ENCODE peak calls at places on chromosomes 3 and 15, in five cellular contexts. One of them, this sample, is unnamed.

GRCh38 chr15:28943146-28943545 is 57.4 kb downstream of the APBA2 start:
- DNase-seq in IMR-90: no peak
- DNase-seq in stimulated activated CD8-positive, alpha-beta memory T cell treated with anti-CD3 and anti-CD28 coated beads, Interleukin-7, amount 100 ng/mL, for 1 hour: no peak
- DNase-seq in dermis microvascular lymphatic vessel endothelial cell: no peak
- DNase-seq in stimulated activated CD4-positive, alpha-beta T cell treated with anti-CD3 and anti-CD28 coated beads, Interleukin-12 subunit alpha, Interleukin-12 subunit beta, amount 100 ng/mL, for 24 hours: no peak
- DNase-seq in this sample: no peak

GRCh38 chr3:156668073-156668763 is 6.2 kb upstream of the TIPARP start:
- DNase-seq in stimulated activated CD8-positive, alpha-beta memory T cell treated with anti-CD3 and anti-CD28 coated beads, Interleukin-7, amount 100 ng/mL, for 1 hour: no peak
- DNase-seq in IMR-90: peak
- DNase-seq in stimulated activated CD4-positive, alpha-beta T cell treated with anti-CD3 and anti-CD28 coated beads, Interleukin-12 subunit alpha, Interleukin-12 subunit beta, amount 100 ng/mL, for 24 hours: no peak
- DNase-seq in dermis microvascular lymphatic vessel endothelial cell: no peak
- DNase-seq in this sample: no peak

GRCh38 chr3:132422531-132422930 is 5.2 kb downstream of the DNAJC13 start:
- DNase-seq in dermis microvascular lymphatic vessel endothelial cell: no peak
- DNase-seq in stimulated activated CD8-positive, alpha-beta memory T cell treated with anti-CD3 and anti-CD28 coated beads, Interleukin-7, amount 100 ng/mL, for 1 hour: no peak
- DNase-seq in IMR-90: no peak
- DNase-seq in stimulated activated CD4-positive, alpha-beta T cell treated with anti-CD3 and anti-CD28 coated beads, Interleukin-12 subunit alpha, Interleukin-12 subunit beta, amount 100 ng/mL, for 24 hours: no peak
- DNase-seq in this sample: no peak

GRCh38 chr3:79056498-79056897 is 711.3 kb downstream of the ROBO1 start:
- DNase-seq in stimulated activated CD4-positive, alpha-beta T cell treated with anti-CD3 and anti-CD28 coated beads, Interleukin-12 subunit alpha, Interleukin-12 subunit beta, amount 100 ng/mL, for 24 hours: no peak
- DNase-seq in dermis microvascular lymphatic vessel endothelial cell: no peak
- DNase-seq in IMR-90: no peak
- DNase-seq in stimulated activated CD8-positive, alpha-beta memory T cell treated with anti-CD3 and anti-CD28 coated beads, Interleukin-7, amount 100 ng/mL, for 1 hour: no peak
- DNase-seq in this sample: no peak

GRCh38 chr3:178097576-178097975 is 438.7 kb upstream of the KCNMB2 start:
- DNase-seq in stimulated activated CD4-positive, alpha-beta T cell treated with anti-CD3 and anti-CD28 coated beads, Interleukin-12 subunit alpha, Interleukin-12 subunit beta, amount 100 ng/mL, for 24 hours: no peak
- DNase-seq in dermis microvascular lymphatic vessel endothelial cell: no peak
- DNase-seq in IMR-90: peak
- DNase-seq in stimulated activated CD8-positive, alpha-beta memory T cell treated with anti-CD3 and anti-CD28 coated beads, Interleukin-7, amount 100 ng/mL, for 1 hour: no peak
- DNase-seq in this sample: peak

GRCh38 chr3:46944191-46944590 is 32.4 kb downstream of the CCDC12 start:
- DNase-seq in stimulated activated CD4-positive, alpha-beta T cell treated with anti-CD3 and anti-CD28 coated beads, Interleukin-12 subunit alpha, Interleukin-12 subunit beta, amount 100 ng/mL, for 24 hours: no peak
- DNase-seq in dermis microvascular lymphatic vessel endothelial cell: no peak
- DNase-seq in stimulated activated CD8-positive, alpha-beta memory T cell treated with anti-CD3 and anti-CD28 coated beads, Interleukin-7, amount 100 ng/mL, for 1 hour: no peak
- DNase-seq in IMR-90: no peak
- DNase-seq in this sample: no peak

GRCh38 chr15:69880616-69881309 is 217.0 kb downstream of the TLE3 start:
- DNase-seq in IMR-90: no peak
- DNase-seq in dermis microvascular lymphatic vessel endothelial cell: no peak
- DNase-seq in stimulated activated CD4-positive, alpha-beta T cell treated with anti-CD3 and anti-CD28 coated beads, Interleukin-12 subunit alpha, Interleukin-12 subunit beta, amount 100 ng/mL, for 24 hours: no peak
- DNase-seq in stimulated activated CD8-positive, alpha-beta memory T cell treated with anti-CD3 and anti-CD28 coated beads, Interleukin-7, amount 100 ng/mL, for 1 hour: no peak
- DNase-seq in this sample: no peak

GRCh38 chr15:62932436-62932835 is 110.1 kb upstream of the TPM1 start:
- DNase-seq in stimulated activated CD8-positive, alpha-beta memory T cell treated with anti-CD3 and anti-CD28 coated beads, Interleukin-7, amount 100 ng/mL, for 1 hour: no peak
- DNase-seq in IMR-90: peak
- DNase-seq in stimulated activated CD4-positive, alpha-beta T cell treated with anti-CD3 and anti-CD28 coated beads, Interleukin-12 subunit alpha, Interleukin-12 subunit beta, amount 100 ng/mL, for 24 hours: no peak
- DNase-seq in dermis microvascular lymphatic vessel endothelial cell: no peak
- DNase-seq in this sample: no peak

GRCh38 chr3:186165331-186165730 is 56.4 kb upstream of the ETV5 start:
- DNase-seq in IMR-90: no peak
- DNase-seq in dermis microvascular lymphatic vessel endothelial cell: no peak
- DNase-seq in stimulated activated CD4-positive, alpha-beta T cell treated with anti-CD3 and anti-CD28 coated beads, Interleukin-12 subunit alpha, Interleukin-12 subunit beta, amount 100 ng/mL, for 24 hours: no peak
- DNase-seq in stimulated activated CD8-positive, alpha-beta memory T cell treated with anti-CD3 and anti-CD28 coated beads, Interleukin-7, amount 100 ng/mL, for 1 hour: no peak
- DNase-seq in this sample: no peak

GRCh38 chr15:26974120-26974780 is 3.3 kb downstream of the GABRG3 start:
- DNase-seq in stimulated activated CD4-positive, alpha-beta T cell treated with anti-CD3 and anti-CD28 coated beads, Interleukin-12 subunit alpha, Interleukin-12 subunit beta, amount 100 ng/mL, for 24 hours: no peak
- DNase-seq in IMR-90: peak
- DNase-seq in stimulated activated CD8-positive, alpha-beta memory T cell treated with anti-CD3 and anti-CD28 coated beads, Interleukin-7, amount 100 ng/mL, for 1 hour: no peak
- DNase-seq in dermis microvascular lymphatic vessel endothelial cell: no peak
- DNase-seq in this sample: peak

GRCh38 chr15:39362832-39363561 is 217.9 kb upstream of the THBS1 start:
- DNase-seq in stimulated activated CD4-positive, alpha-beta T cell treated with anti-CD3 and anti-CD28 coated beads, Interleukin-12 subunit alpha, Interleukin-12 subunit beta, amount 100 ng/mL, for 24 hours: no peak
- DNase-seq in stimulated activated CD8-positive, alpha-beta memory T cell treated with anti-CD3 and anti-CD28 coated beads, Interleukin-7, amount 100 ng/mL, for 1 hour: no peak
- DNase-seq in dermis microvascular lymphatic vessel endothelial cell: peak
- DNase-seq in IMR-90: peak
- DNase-seq in this sample: peak

GRCh38 chr3:30007668-30008067 is 598.7 kb upstream of the TGFBR2 start:
- DNase-seq in stimulated activated CD4-positive, alpha-beta T cell treated with anti-CD3 and anti-CD28 coated beads, Interleukin-12 subunit alpha, Interleukin-12 subunit beta, amount 100 ng/mL, for 24 hours: no peak
- DNase-seq in dermis microvascular lymphatic vessel endothelial cell: no peak
- DNase-seq in IMR-90: no peak
- DNase-seq in stimulated activated CD8-positive, alpha-beta memory T cell treated with anti-CD3 and anti-CD28 coated beads, Interleukin-7, amount 100 ng/mL, for 1 hour: no peak
- DNase-seq in this sample: no peak

GRCh38 chr15:26222781-26223180 is 359.7 kb upstream of the ATP10A start:
- DNase-seq in stimulated activated CD8-positive, alpha-beta memory T cell treated with anti-CD3 and anti-CD28 coated beads, Interleukin-7, amount 100 ng/mL, for 1 hour: no peak
- DNase-seq in stimulated activated CD4-positive, alpha-beta T cell treated with anti-CD3 and anti-CD28 coated beads, Interleukin-12 subunit alpha, Interleukin-12 subunit beta, amount 100 ng/mL, for 24 hours: no peak
- DNase-seq in dermis microvascular lymphatic vessel endothelial cell: no peak
- DNase-seq in IMR-90: no peak
- DNase-seq in this sample: no peak

This sample was measured in osteoblast.